ENCODE peak calls at places on chromosomes 4 and X, in eight cellular contexts. X is AG04450; W is aorta; V is tibial nerve; Q is effector memory CD4-positive, alpha-beta T cell; F is naive thymus-derived CD4-positive, alpha-beta T cell; D is heart right ventricle; Y is cardiac muscle cell. Z is an unnamed sample.

GRCh38 chr4:123806057-123806456 is 409.5 kb downstream of the SPRY1 start:
- DNase-seq in X (no peak), W (no peak), V (no peak), Q (no peak), F (no peak), D (no peak), Y (no peak), Z (no peak)

GRCh38 chr4:120682981-120683380 is 239.5 kb downstream of the PRDM5 start:
- DNase-seq in X (no peak), W (no peak), V (no peak), Q (no peak), F (no peak), D (no peak), Y (no peak), Z (no peak)

GRCh38 chr4:185106353-185106752 is 36.7 kb upstream of the SLC25A4 start:
- DNase-seq in X (no peak), W (no peak), V (no peak), Q (no peak), F (no peak), D (no peak), Y (no peak), Z (no peak)

GRCh38 chr4:165803005-165803404 is 70.0 kb upstream of the TLL1 start:
- DNase-seq in X (no peak), W (no peak), V (no peak), Q (no peak), F (no peak), D (no peak), Y (no peak), Z (no peak)

GRCh38 chrX:82541822-82542221 is 966.3 kb upstream of the POU3F4 start:
- DNase-seq in X (no peak), W (no peak), V (no peak), Q (no peak), F (no peak), D (no peak), Y (no peak), Z (no peak)

GRCh38 chr4:111027526-111027925 is 404.6 kb upstream of the PITX2 start:
- DNase-seq in X (peak), W (no peak), V (no peak), Q (no peak), F (no peak), D (no peak), Y (no peak), Z (no peak)

GRCh38 chrX:79572566-79572965 is 205.4 kb upstream of the ITM2A start:
- DNase-seq in X (no peak), W (no peak), V (no peak), Q (no peak), F (no peak), D (no peak), Y (no peak), Z (no peak)

GRCh38 chr4:40992472-40993298 is 221.7 kb downstream of the APBB2 start:
- DNase-seq in X (no peak), W (no peak), V (no peak), Q (no peak), F (no peak), D (no peak), Y (peak), Z (no peak)

GRCh38 chr4:6332042-6332668 is 62.5 kb downstream of the WFS1 start:
- DNase-seq in X (no peak), W (no peak), V (no peak), Q (no peak), F (no peak), D (no peak), Y (peak), Z (no peak)

GRCh38 chrX:99371976-99372595 is 1038.0 kb downstream of the PCDH19 start:
- DNase-seq in X (no peak), W (no peak), V (no peak), Q (no peak), F (no peak), D (no peak), Y (no peak), Z (no peak)

GRCh38 chr4:98568896-98569663 is 89.3 kb downstream of the TSPAN5 start:
- DNase-seq in X (no peak), W (no peak), V (no peak), Q (no peak), F (no peak), D (no peak), Y (peak), Z (no peak)

GRCh38 chr4:112604590-112604989 is 32.1 kb downstream of the ZGRF1 start:
- DNase-seq in X (peak), W (no peak), V (peak), Q (no peak), F (peak), D (peak), Y (peak), Z (peak)

GRCh38 chr4:161817822-161818412 is 345.9 kb downstream of the FSTL5 start:
- DNase-seq in X (no peak), W (no peak), V (no peak), Q (no peak), F (no peak), D (no peak), Y (no peak), Z (no peak)

GRCh38 chr4:59994118-59994517 is 1206.0 kb upstream of the ADGRL3 start:
- DNase-seq in X (no peak), W (no peak), V (no peak), Q (no peak), F (no peak), D (no peak), Y (no peak), Z (no peak)

GRCh38 chrX:1462596-1463251 is 10.0 kb upstream of the ASMTL start:
- DNase-seq in X (no peak), W (peak), V (no peak), Q (peak), F (peak), D (peak), Y (peak), Z (no peak)

GRCh38 chr4:19298998-19299397 is 952.7 kb upstream of the SLIT2 start:
- DNase-seq in X (no peak), W (no peak), V (no peak), Q (no peak), F (no peak), D (no peak), Y (peak), Z (no peak)

GRCh38 chrX:23838953-23839352 is 56.0 kb downstream of the SAT1 start:
- DNase-seq in X (no peak), W (no peak), V (no peak), Q (no peak), F (no peak), D (no peak), Y (no peak), Z (no peak)

GRCh38 chrX:5113128-5113527 is 1115.5 kb downstream of the NLGN4X start:
- DNase-seq in X (no peak), W (no peak), V (no peak), Q (no peak), F (no peak), D (no peak), Y (no peak), Z (no peak)

GRCh38 chrX:92247076-92247475 is 467.9 kb downstream of the PCDH11X start:
- DNase-seq in X (peak), W (no peak), V (no peak), Q (no peak), F (no peak), D (no peak), Y (peak), Z (no peak)

GRCh38 chr4:44701037-44701436 is 22.8 kb downstream of the GUF1 start:
- DNase-seq in X (no peak), W (no peak), V (no peak), Q (no peak), F (no peak), D (no peak), Y (no peak), Z (no peak)

GRCh38 chr4:9898596-9899345 is 117.3 kb downstream of the DRD5 start:
- DNase-seq in X (no peak), W (no peak), V (peak), Q (no peak), F (no peak), D (peak), Y (peak), Z (no peak)

GRCh38 chr4:56506110-56506705 is 617 bp downstream of the ARL9 start:
- DNase-seq in X (no peak), W (no peak), V (no peak), Q (no peak), F (no peak), D (no peak), Y (peak), Z (peak)

GRCh38 chrX:122940199-122940598 is 243.9 kb upstream of the GRIA3 start:
- DNase-seq in X (no peak), W (no peak), V (no peak), Q (no peak), F (no peak), D (no peak), Y (no peak), Z (no peak)

GRCh38 chr4:146032234-146032860 is 93.7 kb upstream of the ZNF827 start:
- DNase-seq in X (no peak), W (no peak), V (no peak), Q (no peak), F (no peak), D (no peak), Y (no peak), Z (no peak)

GRCh38 chr4:88230399-88230798 is 54.0 kb downstream of the PPM1K start:
- DNase-seq in X (no peak), W (no peak), V (no peak), Q (no peak), F (peak), D (no peak), Y (no peak), Z (no peak)
- H3K27ac ChIP-seq in X (no peak), W (no peak), V (no peak), Q (no peak), F (peak), D (peak), Y (no peak), Z (no peak)

GRCh38 chrX:30582664-30583063 is 5.1 kb upstream of the TASL start:
- DNase-seq in X (no peak), W (no peak), V (no peak), Q (no peak), F (no peak), D (no peak), Y (no peak), Z (no peak)
- H3K27ac ChIP-seq in X (no peak), W (no peak), V (no peak), Q (no peak), F (no peak), D (no peak), Y (no peak), Z (no peak)

GRCh38 chrX:19827088-19827487 is 60.3 kb downstream of the SH3KBP1 start:
- DNase-seq in X (no peak), W (no peak), V (no peak), Q (no peak), F (peak), D (no peak), Y (no peak), Z (no peak)
- H3K27ac ChIP-seq in X (no peak), W (no peak), V (no peak), Q (peak), F (peak), D (no peak), Y (no peak), Z (no peak)

DNA sequence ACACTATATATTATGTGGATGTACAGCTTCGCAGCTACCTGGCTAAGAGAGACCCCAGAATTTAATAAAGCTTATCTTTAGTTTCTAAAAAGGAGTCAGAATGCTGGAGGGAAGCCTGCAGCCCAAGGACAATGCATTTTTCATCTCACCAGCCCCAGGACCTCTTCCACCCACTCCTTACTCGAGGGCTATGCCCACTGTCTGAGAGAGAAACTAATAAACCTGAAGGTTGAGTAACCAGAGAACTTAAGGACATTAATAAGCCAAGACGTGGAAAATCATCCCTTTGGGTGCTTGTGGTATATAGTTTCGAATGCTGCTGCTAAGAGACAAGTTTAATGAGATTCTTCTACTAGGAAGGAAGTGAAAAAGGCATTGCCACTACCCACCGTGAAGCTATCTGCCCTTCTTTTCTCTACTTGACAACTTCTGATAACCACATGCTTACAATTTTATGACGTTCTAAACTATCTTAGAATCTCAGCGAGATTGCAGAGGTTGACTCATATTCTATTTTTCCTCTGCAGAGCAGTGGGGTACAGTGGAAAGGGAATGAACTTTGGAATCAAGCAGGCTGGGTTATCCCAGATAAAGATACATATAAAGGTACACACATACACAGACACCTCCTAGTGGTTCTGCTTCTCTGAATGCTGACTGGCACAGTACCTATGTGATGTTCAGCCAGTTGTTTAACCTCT is 3.3 kb downstream of the RELL1 start:
- DNase-seq in X (no peak), W (no peak), V (no peak), Q (no peak), F (no peak), D (no peak), Y (no peak), Z (no peak)
- H3K27ac ChIP-seq in X (no peak), W (no peak), V (no peak), Q (no peak), F (no peak), D (peak), Y (no peak), Z (no peak)

DNA sequence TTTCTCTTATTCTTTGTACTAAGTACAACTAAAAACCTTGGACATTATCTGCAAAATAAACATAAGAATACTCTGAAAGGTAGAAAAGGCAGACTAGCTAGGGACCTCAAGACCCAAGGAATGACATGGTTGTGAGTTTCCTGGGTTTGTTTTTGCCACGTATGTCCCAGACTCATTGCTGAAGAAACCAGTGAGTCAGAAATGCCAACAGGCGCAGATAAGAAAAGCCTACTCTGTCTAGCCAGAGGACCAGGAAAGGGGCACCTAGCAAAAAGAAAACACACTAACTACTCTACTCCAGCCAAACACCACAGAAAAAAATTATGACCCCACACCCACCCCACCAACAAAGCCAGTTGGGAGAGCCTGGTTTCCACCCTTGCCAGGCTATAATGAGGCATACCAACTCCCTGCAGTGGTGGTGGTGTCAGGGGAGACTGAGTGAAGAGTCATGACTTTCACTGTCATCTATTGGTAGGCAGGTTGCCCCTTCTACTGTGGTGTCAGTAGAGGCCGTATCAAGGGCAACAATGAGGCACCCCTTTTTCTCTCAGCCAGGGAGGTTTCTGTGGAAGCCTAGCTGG is 10.9 kb downstream of the MTMR1 start:
- DNase-seq in X (no peak), W (no peak), V (no peak), Q (no peak), F (no peak), D (no peak), Y (peak), Z (no peak)
- H3K27ac ChIP-seq in X (peak), W (peak), V (no peak), Q (no peak), F (no peak), D (no peak), Y (no peak), Z (no peak)

DNA sequence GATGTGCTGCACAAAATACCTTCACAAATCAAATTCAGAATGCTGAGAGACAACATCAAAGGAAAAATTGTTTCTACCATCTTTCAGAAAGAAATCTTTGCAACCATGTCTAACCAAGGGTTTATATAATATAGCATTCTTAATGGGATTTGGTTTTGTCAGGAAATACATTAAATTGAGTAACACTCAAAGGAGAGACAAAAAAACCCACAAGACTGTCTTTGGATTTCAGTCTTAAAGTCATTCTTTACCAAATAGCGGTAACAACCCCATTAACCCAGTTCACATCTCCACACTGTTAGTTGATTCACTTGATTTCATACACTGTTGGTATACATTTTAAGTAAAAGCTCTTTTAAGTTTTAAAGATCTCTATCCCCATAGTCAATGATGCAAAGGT is 145.7 kb upstream of the EDNRA start:
- DNase-seq in X (no peak), W (no peak), V (no peak), Q (no peak), F (no peak), D (no peak), Y (no peak), Z (no peak)
- H3K27ac ChIP-seq in X (no peak), W (no peak), V (no peak), Q (no peak), F (no peak), D (peak), Y (no peak), Z (no peak)

GRCh38 chrX:150200361-150200760 is 162.8 kb upstream of the MAMLD1 start:
- DNase-seq in X (no peak), W (no peak), V (no peak), Q (no peak), F (no peak), D (no peak), Y (no peak), Z (no peak)

GRCh38 chrX:150201391-150201790 is 161.7 kb upstream of the MAMLD1 start:
- DNase-seq in X (no peak), W (no peak), V (no peak), Q (no peak), F (no peak), D (no peak), Y (no peak), Z (no peak)

GRCh38 chrX:150201841-150202240 is 161.3 kb upstream of the MAMLD1 start:
- DNase-seq in X (no peak), W (no peak), V (no peak), Q (no peak), F (no peak), D (no peak), Y (peak), Z (no peak)

GRCh38 chrX:150199803-150200202 is 163.3 kb upstream of the MAMLD1 start:
- DNase-seq in X (no peak), W (no peak), V (no peak), Q (no peak), F (no peak), D (no peak), Y (no peak), Z (no peak)

GRCh38 chrX:150200820-150201287 is 162.3 kb upstream of the MAMLD1 start:
- DNase-seq in X (peak), W (peak), V (peak), Q (no peak), F (no peak), D (no peak), Y (peak), Z (no peak)
- H3K27ac ChIP-seq in X (peak), W (no peak), V (no peak), Q (no peak), F (no peak), D (no peak), Y (no peak), Z (no peak)

GRCh38 chr4:186204103-186204559 is 12.8 kb downstream of the CYP4V2 start:
- DNase-seq in X (no peak), W (no peak), V (no peak), Q (peak), F (peak), D (no peak), Y (peak), Z (no peak)
- H3K27ac ChIP-seq in X (no peak), W (no peak), V (no peak), Q (peak), F (peak), D (peak), Y (no peak), Z (no peak)

GRCh38 chrX:112834016-112834855 is 6.4 kb downstream of the AMOT start:
- DNase-seq in X (peak), W (no peak), V (no peak), Q (no peak), F (no peak), D (no peak), Y (peak), Z (no peak)
- H3K27ac ChIP-seq in X (peak), W (no peak), V (no peak), Q (no peak), F (no peak), D (no peak), Y (peak), Z (no peak)